ENCODE peak calls at places on chromosomes 11 and 22, in six cellular contexts. O, F, V, S, W and Q are unnamed samples.

GRCh38 chr11:7020183-7020917 is at the start of the genes NLRP14 and ZNF214:
- DNase-seq in V (peak), W (no peak), S (no peak), O (no peak), F (peak), Q (no peak)

GRCh38 chr11:86537541-86538222 is 134.7 kb downstream of the ME3 start:
- DNase-seq in O (no peak), V (no peak), S (no peak), F (no peak), W (no peak), Q (no peak)

GRCh38 chr11:9263840-9264380 is 1.2 kb downstream of the DENND5A start:
- DNase-seq in W (peak), O (no peak), F (no peak), V (no peak), S (peak), Q (peak)

GRCh38 chr11:128411812-128412211 is 175.5 kb downstream of the ETS1 start:
- DNase-seq in O (no peak), V (no peak), W (no peak), F (no peak), S (no peak), Q (no peak)

GRCh38 chr11:4211991-4212390 is 117.4 kb downstream of the RRM1 start:
- DNase-seq in V (no peak), W (no peak), O (no peak), F (no peak), S (no peak), Q (no peak)

GRCh38 chr11:76638267-76639197 is 32.0 kb downstream of the LRRC32 start:
- DNase-seq in F (no peak), O (no peak), S (no peak), W (no peak), V (no peak), Q (no peak)

GRCh38 chr11:120181446-120181992 is 29.3 kb upstream of the OAF start:
- DNase-seq in F (no peak), S (no peak), O (no peak), W (no peak), V (no peak), Q (no peak)

GRCh38 chr22:20552450-20552894 is 45.1 kb downstream of the MED15 start:
- DNase-seq in F (peak), V (no peak), S (no peak), W (no peak), O (no peak), Q (no peak)

GRCh38 chr22:23178512-23179254 is 1.6 kb upstream of the BCR start:
- DNase-seq in W (peak), S (peak), F (peak), O (peak), V (peak), Q (peak)

GRCh38 chr11:2402890-2403645 is 2.5 kb downstream of the TSSC4 start:
- DNase-seq in O (no peak), V (no peak), S (no peak), W (no peak), F (no peak), Q (no peak)

GRCh38 chr11:35009191-35009940 is 92.9 kb downstream of the PDHX start:
- DNase-seq in V (no peak), W (no peak), F (peak), S (no peak), O (no peak), Q (no peak)

GRCh38 chr11:74487875-74488274 is 5.6 kb downstream of the LIPT2 start:
- DNase-seq in O (no peak), F (no peak), W (no peak), S (no peak), V (peak), Q (no peak)

GRCh38 chr22:19629331-19629719 is 85.0 kb upstream of the SEPTIN5 start:
- DNase-seq in F (no peak), V (no peak), W (no peak), S (no peak), O (no peak), Q (no peak)

GRCh38 chr22:35685731-35686130 is 31.9 kb upstream of the APOL5 start:
- DNase-seq in S (no peak), F (no peak), O (no peak), V (no peak), W (no peak), Q (no peak)

GRCh38 chr22:19766506-19767426 is 6.2 kb downstream of the TBX1 start:
- DNase-seq in W (peak), F (peak), S (peak), V (peak), O (no peak), Q (peak)

GRCh38 chr22:48348855-48349254 is 1478.8 kb downstream of the BRD1 start:
- DNase-seq in W (no peak), O (no peak), F (no peak), S (no peak), V (no peak), Q (no peak)

GRCh38 chr22:20533879-20534265 is 26.5 kb downstream of the MED15 start:
- DNase-seq in V (no peak), F (no peak), S (no peak), O (no peak), W (no peak), Q (no peak)

GRCh38 chr11:113198907-113199660 is 115.3 kb upstream of the TTC12 start:
- DNase-seq in O (no peak), W (no peak), V (no peak), F (no peak), S (no peak), Q (no peak)

GRCh38 chr11:65468874-65469333 is 29.9 kb upstream of the MALAT1 start:
- DNase-seq in F (peak), W (peak), S (no peak), O (no peak), V (peak), Q (peak)

GRCh38 chr11:113260541-113260940 is 53.8 kb upstream of the TTC12 start:
- DNase-seq in W (no peak), O (no peak), S (no peak), F (no peak), V (no peak), Q (no peak)

GRCh38 chr11:60944504-60945294 is 7.3 kb downstream of the SLC15A3 start:
- DNase-seq in F (no peak), V (no peak), O (no peak), W (no peak), S (no peak), Q (no peak)

GRCh38 chr22:24016156-24016555 is 5.1 kb downstream of the CABIN1 start:
- DNase-seq in F (no peak), W (no peak), O (no peak), V (no peak), S (no peak), Q (no peak)

GRCh38 chr11:14522245-14522644 is 2.1 kb upstream of the PSMA1 start:
- DNase-seq in F (no peak), S (no peak), V (no peak), O (no peak), W (no peak), Q (no peak)

GRCh38 chr22:28920757-28921584 is 37.6 kb downstream of the ZNRF3 start:
- DNase-seq in V (peak), F (no peak), W (no peak), O (no peak), S (no peak), Q (no peak)